ENCODE peak calls at places on chromosomes 2 and 18, in seven cellular contexts. N is bronchial epithelial cell, A is HAP-1, V is A549, I is uterus, H is Karpas-422, T is IMR-90. Y is an unnamed sample.

GRCh38 chr2:136424112-136424511 is 306.2 kb upstream of the CXCR4 start:
- DNase-seq in I (no peak), T (no peak), H (no peak), N (no peak), A (no peak), V (no peak), Y (no peak)

GRCh38 chr18:79395761-79396404 is at the start of gene NFATC1:
- DNase-seq in V (peak), I (peak), T (peak), N (peak), H (peak), A (peak), Y (no peak)

GRCh38 chr2:207847807-207848544 is 78.3 kb upstream of the FZD5 start:
- DNase-seq in N (peak), T (peak), H (no peak), V (peak), I (no peak), A (peak), Y (no peak)

GRCh38 chr2:166417669-166418068 is 41.9 kb upstream of the SCN9A start:
- DNase-seq in N (peak), V (peak), A (peak), H (peak), I (no peak), T (peak), Y (peak)

GRCh38 chr2:188244383-188244782 is 47.3 kb upstream of the GULP1 start:
- DNase-seq in N (peak), I (no peak), H (no peak), V (peak), T (peak), A (no peak), Y (no peak)

GRCh38 chr18:24181806-24182205 is 42.9 kb downstream of the CABYR start:
- DNase-seq in V (no peak), I (no peak), T (no peak), H (no peak), N (peak), A (no peak), Y (no peak)

GRCh38 chr2:213764849-213765248 is 480.6 kb downstream of the SPAG16 start:
- DNase-seq in V (no peak), A (no peak), H (no peak), I (no peak), N (no peak), T (no peak), Y (no peak)

GRCh38 chr2:132804045-132804444 is 134.0 kb upstream of the LYPD1 start:
- DNase-seq in V (peak), N (peak), A (no peak), T (peak), I (no peak), H (peak), Y (no peak)

GRCh38 chr18:77560334-77560970 is 310.8 kb downstream of the GALR1 start:
- DNase-seq in V (peak), H (no peak), T (no peak), I (no peak), N (peak), A (no peak), Y (no peak)

GRCh38 chr2:10359246-10359645 is 56.5 kb downstream of the HPCAL1 start:
- DNase-seq in N (no peak), I (no peak), A (no peak), T (no peak), V (no peak), H (no peak), Y (no peak)

GRCh38 chr2:46667945-46668344 is 188.6 kb downstream of the TMEM247 start:
- DNase-seq in H (no peak), N (no peak), V (no peak), I (no peak), T (no peak), A (no peak), Y (no peak)

GRCh38 chr2:105875241-105875640 is 130.5 kb downstream of the NCK2 start:
- DNase-seq in I (no peak), V (no peak), T (no peak), N (no peak), A (no peak), H (no peak), Y (no peak)

GRCh38 chr2:26818972-26819371 is 29.0 kb upstream of the DPYSL5 start:
- DNase-seq in N (no peak), T (no peak), V (no peak), I (no peak), A (no peak), H (no peak), Y (no peak)

GRCh38 chr2:53407363-53408080 is 360.1 kb upstream of the CHAC2 start:
- DNase-seq in I (no peak), N (peak), A (no peak), V (no peak), H (peak), T (peak), Y (no peak)

GRCh38 chr2:6724572-6725140 is 141.1 kb downstream of the CMPK2 start:
- DNase-seq in T (no peak), N (no peak), H (no peak), I (no peak), V (no peak), A (no peak), Y (no peak)

GRCh38 chr2:206615417-206616089 is 26.7 kb upstream of the FAM237A start:
- DNase-seq in N (no peak), V (peak), I (no peak), A (no peak), H (no peak), T (no peak), Y (no peak)

GRCh38 chr2:120344991-120345975 is 653 bp upstream of the INHBB start:
- DNase-seq in V (peak), N (no peak), H (no peak), A (no peak), I (no peak), T (no peak), Y (no peak)

GRCh38 chr2:45675130-45675812 is 23.8 kb downstream of the PRKCE start:
- DNase-seq in V (no peak), H (no peak), I (no peak), T (no peak), N (peak), A (no peak), Y (no peak)

GRCh38 chr2:239393401-239393940 is 7.3 kb downstream of the HDAC4 start:
- DNase-seq in N (no peak), H (no peak), A (no peak), V (no peak), I (no peak), T (no peak), Y (no peak)

GRCh38 chr2:134276381-134277172 is 22.7 kb downstream of the MGAT5 start:
- DNase-seq in N (peak), A (peak), H (no peak), V (no peak), T (peak), I (no peak), Y (no peak)

GRCh38 chr18:8114480-8114879 is 494.8 kb upstream of the RAB12 start:
- DNase-seq in N (no peak), V (no peak), H (no peak), A (no peak), T (no peak), I (no peak), Y (no peak)

GRCh38 chr18:8116346-8117007 is 492.8 kb upstream of the RAB12 start:
- DNase-seq in T (peak), V (peak), H (no peak), I (no peak), N (peak), A (no peak), Y (no peak)

GRCh38 chr18:8121942-8122480 is 487.2 kb upstream of the RAB12 start:
- DNase-seq in V (peak), H (no peak), A (no peak), T (peak), N (peak), I (no peak), Y (no peak)

GRCh38 chr18:8121091-8121490 is 488.1 kb upstream of the RAB12 start:
- DNase-seq in T (no peak), A (no peak), N (no peak), H (no peak), I (no peak), V (no peak), Y (no peak)

GRCh38 chr18:8117008-8117376 is 492.2 kb upstream of the RAB12 start:
- DNase-seq in N (peak), T (peak), H (no peak), A (no peak), I (no peak), V (peak), Y (no peak)
- H3K4me3 ChIP-seq in N (no peak), T (no peak), H (no peak), A (no peak), I (no peak), V (no peak), Y (no peak)

GRCh38 chr2:212536385-212537310 is 2.0 kb downstream of the ERBB4 start:
- DNase-seq in A (peak), T (no peak), I (no peak), H (no peak), V (no peak), N (no peak), Y (no peak)

GRCh38 chr2:212538156-212539144 is at the start of gene ERBB4:
- DNase-seq in I (no peak), T (no peak), V (no peak), A (no peak), N (no peak), H (no peak), Y (no peak)

GRCh38 chr2:212539145-212539880 is 711 bp upstream of the ERBB4 start:
- DNase-seq in N (peak), I (no peak), A (peak), T (no peak), H (no peak), V (no peak), Y (no peak)

GRCh38 chr2:212535963-212536362 is 2.6 kb downstream of the ERBB4 start:
- DNase-seq in N (no peak), A (peak), V (no peak), H (no peak), T (no peak), I (no peak), Y (no peak)

GRCh38 chr2:212537311-212538155 is 1.1 kb downstream of the ERBB4 start:
- DNase-seq in A (peak), N (no peak), T (no peak), V (no peak), H (no peak), I (no peak), Y (no peak)
- H3K4me3 ChIP-seq in A (peak), N (peak), T (no peak), V (peak), H (no peak), I (peak), Y (peak)

GRCh38 chr2:216234106-216234505 is 125.0 kb downstream of the XRCC5 start:
- DNase-seq in A (no peak), I (no peak), N (no peak), T (no peak), H (no peak), V (no peak), Y (no peak)

GRCh38 chr2:216233281-216233995 is 124.3 kb downstream of the XRCC5 start:
- DNase-seq in I (no peak), N (peak), A (no peak), V (no peak), T (no peak), H (no peak), Y (no peak)

GRCh38 chr2:216236486-216236885 is 127.3 kb downstream of the XRCC5 start:
- DNase-seq in A (no peak), T (no peak), I (no peak), H (no peak), N (no peak), V (no peak), Y (no peak)

GRCh38 chr2:216235462-216235861 is 126.3 kb downstream of the XRCC5 start:
- DNase-seq in N (no peak), I (no peak), T (no peak), H (no peak), A (no peak), V (no peak), Y (no peak)

GRCh38 chr2:216235896-216236295 is 126.7 kb downstream of the XRCC5 start:
- DNase-seq in N (no peak), T (no peak), H (no peak), I (no peak), A (no peak), V (no peak), Y (no peak)
- H3K4me3 ChIP-seq in N (no peak), T (no peak), H (no peak), I (no peak), A (no peak), V (no peak), Y (no peak)

DNA sequence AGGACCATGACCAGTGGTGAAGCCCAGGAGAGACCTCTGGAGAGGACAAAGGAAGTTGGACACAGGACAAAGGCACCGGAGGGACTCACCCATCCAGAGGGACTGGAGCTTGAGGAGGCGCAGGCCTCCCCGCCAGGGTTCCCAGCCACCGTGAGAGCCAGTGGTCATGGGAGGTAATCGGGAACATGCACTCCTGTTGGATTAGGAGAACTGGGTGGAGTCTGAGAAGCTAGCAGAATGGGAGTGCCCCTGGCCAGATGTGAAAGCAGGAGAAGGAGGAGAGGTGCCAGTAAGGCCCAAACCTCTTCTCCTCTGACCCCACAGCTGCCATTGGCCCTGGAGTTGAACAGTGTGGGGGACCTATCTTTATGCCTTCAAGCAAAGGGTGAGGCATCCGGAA is 20.3 kb downstream of the POU3F3 start:
- DNase-seq in H (no peak), V (no peak), N (no peak), A (no peak), T (no peak), I (no peak), Y (no peak)
- H3K4me3 ChIP-seq in H (no peak), V (no peak), N (no peak), A (no peak), T (no peak), I (no peak), Y (no peak)

GRCh38 chr2:66438498-66439290 is 3.8 kb downstream of the MEIS1 start:
- DNase-seq in V (no peak), H (no peak), T (no peak), N (no peak), I (no peak), A (no peak), Y (no peak)

GRCh38 chr2:66439291-66440010 is 4.5 kb downstream of the MEIS1 start:
- DNase-seq in H (no peak), N (no peak), A (no peak), T (no peak), I (no peak), V (no peak), Y (no peak)

GRCh38 chr2:66441651-66442365 is 6.9 kb downstream of the MEIS1 start:
- DNase-seq in T (no peak), I (peak), H (no peak), V (no peak), N (no peak), A (peak), Y (no peak)

GRCh38 chr2:66440692-66441091 is 5.8 kb downstream of the MEIS1 start:
- DNase-seq in A (peak), N (no peak), V (no peak), H (no peak), I (peak), T (no peak), Y (no peak)

DNA sequence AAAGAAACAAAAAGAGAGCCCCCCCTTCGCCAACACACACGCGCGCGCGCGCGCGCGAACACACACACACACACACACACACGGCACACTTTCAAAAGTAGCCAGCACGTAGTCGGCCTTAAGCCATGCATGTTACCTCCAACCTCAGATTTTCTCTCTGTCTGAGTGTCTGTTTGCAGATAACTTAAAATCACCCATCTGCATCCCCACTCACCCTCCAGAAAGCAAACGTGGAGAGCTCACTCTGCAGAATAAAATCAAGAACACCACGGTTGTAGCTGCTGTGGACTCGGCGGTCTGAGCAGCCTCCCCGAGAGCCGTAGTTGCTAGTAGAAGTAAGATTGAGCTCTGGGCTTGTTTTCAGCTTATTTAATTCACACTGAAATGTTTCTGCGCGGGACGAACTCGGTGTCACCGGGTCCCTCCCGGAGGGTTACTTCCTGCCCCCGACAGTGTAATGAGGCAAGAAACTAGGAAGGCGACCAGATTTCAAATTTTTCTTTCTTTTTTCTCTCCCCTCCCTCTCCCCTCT is 5.2 kb downstream of the MEIS1 start:
- DNase-seq in I (no peak), N (no peak), H (no peak), T (no peak), V (no peak), A (no peak), Y (no peak)
- H3K4me3 ChIP-seq in I (peak), N (no peak), H (no peak), T (peak), V (no peak), A (peak), Y (peak)